ENCODE peak calls at places on chromosome 22, in eight cellular contexts. One of them, this sample, is unnamed.
A peak's percentile ranks its signal among the peaks of the same experiment; 100 is the strongest.

GRCh38 chr22:17536269-17536668 is 27.0 kb upstream of the SLC25A18 start:
- DNase-seq in H9: no peak
- DNase-seq in A549: no peak
- DNase-seq in Calu3: no peak
- DNase-seq in HL-60: no peak
- DNase-seq in epithelial cell of esophagus: peak; percentile 28
- DNase-seq in GM13977: no peak
- DNase-seq in mammary epithelial cell: no peak
- DNase-seq in this sample: no peak

GRCh38 chr22:49638788-49639187 is 188.9 kb downstream of the BRD1 start:
- DNase-seq in HL-60: no peak
- DNase-seq in A549: no peak
- DNase-seq in GM13977: no peak
- DNase-seq in epithelial cell of esophagus: no peak
- DNase-seq in H9: no peak
- DNase-seq in Calu3: peak; percentile 66
- DNase-seq in mammary epithelial cell: no peak
- DNase-seq in this sample: no peak

GRCh38 chr22:23098718-23099524 is 28.6 kb downstream of the GNAZ start:
- DNase-seq in HL-60: no peak
- DNase-seq in H9: no peak
- DNase-seq in GM13977: no peak
- DNase-seq in mammary epithelial cell: no peak
- DNase-seq in Calu3: no peak
- DNase-seq in A549: no peak
- DNase-seq in epithelial cell of esophagus: no peak
- DNase-seq in this sample: no peak

GRCh38 chr22:38570841-38571364 is 920 bp upstream of the DMC1 start:
- DNase-seq in H9: peak; percentile 60
- DNase-seq in HL-60: no peak
- DNase-seq in epithelial cell of esophagus: peak; percentile 35
- DNase-seq in A549: peak; percentile 28
- DNase-seq in mammary epithelial cell: peak; percentile 43
- DNase-seq in Calu3: peak; percentile 39
- DNase-seq in GM13977: peak; percentile 26
- DNase-seq in this sample: peak; percentile 22

GRCh38 chr22:25777870-25778269 is 35.9 kb downstream of the MYO18B start:
- DNase-seq in GM13977: peak; percentile 54
- DNase-seq in A549: peak; percentile 69
- DNase-seq in Calu3: peak; percentile 46
- DNase-seq in epithelial cell of esophagus: peak; percentile 54
- DNase-seq in HL-60: no peak
- DNase-seq in mammary epithelial cell: peak; percentile 50
- DNase-seq in H9: no peak
- DNase-seq in this sample: peak; percentile 14

GRCh38 chr22:49564666-49565515 is 262.8 kb downstream of the BRD1 start:
- DNase-seq in H9: peak; percentile 15
- DNase-seq in mammary epithelial cell: no peak
- DNase-seq in HL-60: no peak
- DNase-seq in GM13977: no peak
- DNase-seq in Calu3: no peak
- DNase-seq in epithelial cell of esophagus: no peak
- DNase-seq in A549: no peak
- DNase-seq in this sample: no peak

GRCh38 chr22:39179401-39179827 is 26.9 kb upstream of the CBX7 start:
- DNase-seq in mammary epithelial cell: no peak
- DNase-seq in Calu3: no peak
- DNase-seq in A549: no peak
- DNase-seq in epithelial cell of esophagus: no peak
- DNase-seq in GM13977: no peak
- DNase-seq in HL-60: no peak
- DNase-seq in H9: peak; percentile 90
- DNase-seq in this sample: no peak

GRCh38 chr22:49659924-49660315 is 167.8 kb downstream of the BRD1 start:
- DNase-seq in epithelial cell of esophagus: no peak
- DNase-seq in GM13977: no peak
- DNase-seq in mammary epithelial cell: no peak
- DNase-seq in Calu3: no peak
- DNase-seq in HL-60: no peak
- DNase-seq in A549: no peak
- DNase-seq in H9: peak; percentile 24
- DNase-seq in this sample: no peak

GRCh38 chr22:29584975-29585374 is 4.1 kb upstream of the NIPSNAP1 start:
- DNase-seq in A549: no peak
- DNase-seq in mammary epithelial cell: no peak
- DNase-seq in GM13977: no peak
- DNase-seq in epithelial cell of esophagus: no peak
- DNase-seq in HL-60: no peak
- DNase-seq in Calu3: no peak
- DNase-seq in H9: no peak
- DNase-seq in this sample: no peak

GRCh38 chr22:22770280-22770871 is 117.2 kb upstream of the IGLL5 start:
- DNase-seq in mammary epithelial cell: peak; percentile 10
- DNase-seq in H9: peak; percentile 78
- DNase-seq in A549: peak; percentile 30
- DNase-seq in HL-60: peak; percentile 23
- DNase-seq in GM13977: no peak
- DNase-seq in epithelial cell of esophagus: peak; percentile 36
- DNase-seq in Calu3: peak; percentile 84
- DNase-seq in this sample: peak; percentile 49

GRCh38 chr22:43085658-43086606 is 3.3 kb downstream of the TTLL1 start:
- DNase-seq in H9: no peak
- DNase-seq in epithelial cell of esophagus: no peak
- DNase-seq in Calu3: no peak
- DNase-seq in HL-60: no peak
- DNase-seq in GM13977: peak; percentile 71
- DNase-seq in mammary epithelial cell: no peak
- DNase-seq in A549: no peak
- DNase-seq in this sample: no peak

GRCh38 chr22:26674211-26675190 is 17.1 kb downstream of the MIAT start:
- DNase-seq in mammary epithelial cell: peak; percentile 29
- DNase-seq in A549: no peak
- DNase-seq in epithelial cell of esophagus: peak; percentile 38
- DNase-seq in GM13977: no peak
- DNase-seq in H9: no peak
- DNase-seq in Calu3: no peak
- DNase-seq in HL-60: no peak
- DNase-seq in this sample: no peak

GRCh38 chr22:30537083-30537731 is 9.3 kb downstream of the SEC14L6 start:
- DNase-seq in Calu3: no peak
- DNase-seq in GM13977: no peak
- DNase-seq in H9: no peak
- DNase-seq in mammary epithelial cell: no peak
- DNase-seq in epithelial cell of esophagus: no peak
- DNase-seq in A549: no peak
- DNase-seq in HL-60: no peak
- DNase-seq in this sample: no peak

GRCh38 chr22:46596819-46597218 is 23.4 kb upstream of the GRAMD4 start:
- DNase-seq in Calu3: peak; percentile 93
- DNase-seq in HL-60: no peak
- DNase-seq in H9: peak; percentile 68
- DNase-seq in mammary epithelial cell: peak; percentile 65
- DNase-seq in epithelial cell of esophagus: peak; percentile 88
- DNase-seq in A549: no peak
- DNase-seq in GM13977: no peak
- DNase-seq in this sample: no peak

GRCh38 chr22:31818481-31819392 is 64.9 kb downstream of the DEPDC5 start:
- DNase-seq in Calu3: no peak
- DNase-seq in mammary epithelial cell: peak; percentile 63
- DNase-seq in HL-60: no peak
- DNase-seq in epithelial cell of esophagus: peak; percentile 4
- DNase-seq in H9: no peak
- DNase-seq in A549: peak; percentile 12
- DNase-seq in GM13977: no peak
- DNase-seq in this sample: no peak

GRCh38 chr22:45510376-45511232 is 7.9 kb downstream of the FBLN1 start:
- DNase-seq in GM13977: no peak
- DNase-seq in epithelial cell of esophagus: no peak
- DNase-seq in mammary epithelial cell: no peak
- DNase-seq in A549: no peak
- DNase-seq in HL-60: no peak
- DNase-seq in H9: no peak
- DNase-seq in Calu3: no peak
- DNase-seq in this sample: no peak
- TF ChIP-seq CTCF in GM13977: no peak
- TF ChIP-seq CTCF in epithelial cell of esophagus: no peak
- TF ChIP-seq CTCF in mammary epithelial cell: no peak
- TF ChIP-seq CTCF in A549: no peak
- TF ChIP-seq CTCF in HL-60: no peak
- TF ChIP-seq CTCF in H9: no peak
- TF ChIP-seq CTCF in Calu3: no peak
- TF ChIP-seq CTCF in this sample: no peak

DNA sequence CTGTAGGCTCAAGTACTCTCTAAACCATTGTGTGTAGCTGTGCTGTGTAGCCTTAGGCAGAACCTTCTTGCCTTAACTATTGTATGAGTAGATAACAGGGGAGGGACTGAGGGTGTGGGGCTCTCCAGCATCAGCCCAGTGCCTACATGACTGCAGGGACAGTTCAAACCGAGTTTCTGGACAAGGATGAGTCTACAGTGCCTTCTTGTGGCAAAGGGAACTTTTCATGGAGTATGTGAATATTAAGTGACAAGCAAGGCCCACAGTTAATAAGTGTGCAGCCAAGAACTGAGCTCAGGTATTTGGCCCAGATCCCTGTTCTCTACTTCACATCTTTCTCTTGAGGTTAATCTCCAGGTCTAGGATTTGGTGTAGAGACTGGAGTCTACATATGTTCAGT is 424.4 kb upstream of the LARGE1 start:
- DNase-seq in HL-60: no peak
- DNase-seq in A549: no peak
- DNase-seq in mammary epithelial cell: no peak
- DNase-seq in Calu3: no peak
- DNase-seq in H9: no peak
- DNase-seq in epithelial cell of esophagus: no peak
- DNase-seq in GM13977: no peak
- DNase-seq in this sample: no peak
- TF ChIP-seq CTCF in HL-60: no peak
- TF ChIP-seq CTCF in A549: no peak
- TF ChIP-seq CTCF in mammary epithelial cell: no peak
- TF ChIP-seq CTCF in Calu3: no peak
- TF ChIP-seq CTCF in H9: no peak
- TF ChIP-seq CTCF in epithelial cell of esophagus: no peak
- TF ChIP-seq CTCF in GM13977: no peak
- TF ChIP-seq CTCF in this sample: no peak

GRCh38 chr22:27747396-27748256 is 53.9 kb downstream of the MN1 start:
- DNase-seq in A549: no peak
- DNase-seq in GM13977: no peak
- DNase-seq in mammary epithelial cell: no peak
- DNase-seq in epithelial cell of esophagus: peak; percentile 34
- DNase-seq in Calu3: no peak
- DNase-seq in H9: no peak
- DNase-seq in HL-60: no peak
- DNase-seq in this sample: no peak
- TF ChIP-seq CTCF in A549: peak; percentile 10
- TF ChIP-seq CTCF in GM13977: no peak
- TF ChIP-seq CTCF in mammary epithelial cell: peak; percentile 39
- TF ChIP-seq CTCF in epithelial cell of esophagus: peak; percentile 33
- TF ChIP-seq CTCF in Calu3: no peak
- TF ChIP-seq CTCF in H9: peak; percentile 69
- TF ChIP-seq CTCF in HL-60: no peak
- TF ChIP-seq CTCF in this sample: no peak

GRCh38 chr22:24106385-24107381 is 74.6 kb upstream of the SUSD2 start:
- DNase-seq in A549: no peak
- DNase-seq in Calu3: no peak
- DNase-seq in epithelial cell of esophagus: no peak
- DNase-seq in H9: peak; percentile 37
- DNase-seq in mammary epithelial cell: no peak
- DNase-seq in HL-60: no peak
- DNase-seq in GM13977: peak; percentile 44
- DNase-seq in this sample: no peak
- TF ChIP-seq CTCF in A549: peak; percentile 10
- TF ChIP-seq CTCF in Calu3: no peak
- TF ChIP-seq CTCF in epithelial cell of esophagus: no peak
- TF ChIP-seq CTCF in H9: peak; percentile 29
- TF ChIP-seq CTCF in mammary epithelial cell: no peak
- TF ChIP-seq CTCF in HL-60: no peak
- TF ChIP-seq CTCF in GM13977: peak; percentile 48
- TF ChIP-seq CTCF in this sample: no peak

GRCh38 chr22:20439928-20440575 is 2.4 kb upstream of the SCARF2 start:
- DNase-seq in H9: no peak
- DNase-seq in GM13977: peak; percentile 23
- DNase-seq in epithelial cell of esophagus: no peak
- DNase-seq in mammary epithelial cell: no peak
- DNase-seq in Calu3: no peak
- DNase-seq in HL-60: no peak
- DNase-seq in A549: no peak
- DNase-seq in this sample: no peak

GRCh38 chr22:20437253-20438065 is at the start of gene SCARF2:
- DNase-seq in A549: no peak
- DNase-seq in epithelial cell of esophagus: no peak
- DNase-seq in HL-60: no peak
- DNase-seq in H9: peak; percentile 70
- DNase-seq in GM13977: peak; percentile 61
- DNase-seq in Calu3: no peak
- DNase-seq in mammary epithelial cell: no peak
- DNase-seq in this sample: peak; percentile 60

GRCh38 chr22:20439556-20439927 is 1.9 kb upstream of the SCARF2 start:
- DNase-seq in epithelial cell of esophagus: no peak
- DNase-seq in H9: no peak
- DNase-seq in mammary epithelial cell: no peak
- DNase-seq in GM13977: peak; percentile 23
- DNase-seq in HL-60: no peak
- DNase-seq in A549: no peak
- DNase-seq in Calu3: no peak
- DNase-seq in this sample: no peak

GRCh38 chr22:20438066-20438677 is 547 bp upstream of the SCARF2 start:
- DNase-seq in H9: peak; percentile 57
- DNase-seq in GM13977: peak; percentile 36
- DNase-seq in HL-60: no peak
- DNase-seq in epithelial cell of esophagus: no peak
- DNase-seq in A549: no peak
- DNase-seq in mammary epithelial cell: no peak
- DNase-seq in Calu3: no peak
- DNase-seq in this sample: no peak

GRCh38 chr22:20438678-20439492 is 1.3 kb upstream of the SCARF2 start:
- DNase-seq in epithelial cell of esophagus: no peak
- DNase-seq in A549: peak; percentile 17
- DNase-seq in mammary epithelial cell: no peak
- DNase-seq in GM13977: peak; percentile 34
- DNase-seq in Calu3: no peak
- DNase-seq in H9: peak; percentile 57
- DNase-seq in HL-60: no peak
- DNase-seq in this sample: no peak
- TF ChIP-seq CTCF in epithelial cell of esophagus: no peak
- TF ChIP-seq CTCF in A549: no peak
- TF ChIP-seq CTCF in mammary epithelial cell: no peak
- TF ChIP-seq CTCF in GM13977: no peak
- TF ChIP-seq CTCF in Calu3: no peak
- TF ChIP-seq CTCF in H9: peak; percentile 49
- TF ChIP-seq CTCF in HL-60: no peak
- TF ChIP-seq CTCF in this sample: no peak